ENCODE peak calls at places on chromosomes 12 and 14, in eight cellular contexts. W is GM12878, D is A549, G is HCT116, A is stomach, S is transverse colon, X is ovary, O is endothelial cell of umbilical vein. V is an unnamed sample.

GRCh38 chr14:103021817-103022668 is 35.3 kb downstream of the CDC42BPB start:
- DNase-seq in W (no peak), D (no peak), G (no peak), A (no peak), S (no peak), X (no peak), O (no peak), V (no peak)

GRCh38 chr12:116918464-116918863 is 7.7 kb downstream of the FBXW8 start:
- DNase-seq in W (no peak), D (no peak), G (no peak), A (no peak), S (no peak), X (no peak), O (no peak), V (no peak)

GRCh38 chr14:80468331-80469122 is 257.2 kb upstream of the DIO2 start:
- DNase-seq in W (no peak), D (no peak), G (no peak), A (no peak), S (no peak), X (no peak), O (no peak), V (no peak)

GRCh38 chr12:86122846-86123468 is 133.2 kb downstream of the MGAT4C start:
- DNase-seq in W (no peak), D (no peak), G (no peak), A (no peak), S (no peak), X (no peak), O (no peak), V (no peak)

GRCh38 chr14:104137297-104138097 is 890 bp upstream of the KIF26A start:
- DNase-seq in W (no peak), D (peak), G (no peak), A (peak), S (peak), X (peak), O (peak), V (peak)

GRCh38 chr12:131990980-131991305 is 41.2 kb downstream of the EP400 start:
- DNase-seq in W (no peak), D (no peak), G (no peak), A (no peak), S (no peak), X (no peak), O (no peak), V (no peak)

GRCh38 chr14:53110103-53110502 is 43.0 kb downstream of the DDHD1 start:
- DNase-seq in W (no peak), D (no peak), G (no peak), A (no peak), S (no peak), X (no peak), O (no peak), V (no peak)

GRCh38 chr12:113903381-113903863 is 62.7 kb downstream of the RBM19 start:
- DNase-seq in W (peak), D (no peak), G (no peak), A (no peak), S (no peak), X (no peak), O (no peak), V (no peak)

GRCh38 chr14:66099931-66100330 is 386.2 kb upstream of the CCDC196 start:
- DNase-seq in W (peak), D (no peak), G (no peak), A (no peak), S (no peak), X (no peak), O (no peak), V (no peak)

GRCh38 chr12:57389033-57389432 is 41.8 kb downstream of the R3HDM2 start:
- DNase-seq in W (no peak), D (peak), G (peak), A (no peak), S (no peak), X (no peak), O (peak), V (no peak)

GRCh38 chr12:108560321-108560721 is 652 bp downstream of the SART3 start:
- DNase-seq in W (no peak), D (no peak), G (no peak), A (no peak), S (no peak), X (no peak), O (peak), V (no peak)

DNA sequence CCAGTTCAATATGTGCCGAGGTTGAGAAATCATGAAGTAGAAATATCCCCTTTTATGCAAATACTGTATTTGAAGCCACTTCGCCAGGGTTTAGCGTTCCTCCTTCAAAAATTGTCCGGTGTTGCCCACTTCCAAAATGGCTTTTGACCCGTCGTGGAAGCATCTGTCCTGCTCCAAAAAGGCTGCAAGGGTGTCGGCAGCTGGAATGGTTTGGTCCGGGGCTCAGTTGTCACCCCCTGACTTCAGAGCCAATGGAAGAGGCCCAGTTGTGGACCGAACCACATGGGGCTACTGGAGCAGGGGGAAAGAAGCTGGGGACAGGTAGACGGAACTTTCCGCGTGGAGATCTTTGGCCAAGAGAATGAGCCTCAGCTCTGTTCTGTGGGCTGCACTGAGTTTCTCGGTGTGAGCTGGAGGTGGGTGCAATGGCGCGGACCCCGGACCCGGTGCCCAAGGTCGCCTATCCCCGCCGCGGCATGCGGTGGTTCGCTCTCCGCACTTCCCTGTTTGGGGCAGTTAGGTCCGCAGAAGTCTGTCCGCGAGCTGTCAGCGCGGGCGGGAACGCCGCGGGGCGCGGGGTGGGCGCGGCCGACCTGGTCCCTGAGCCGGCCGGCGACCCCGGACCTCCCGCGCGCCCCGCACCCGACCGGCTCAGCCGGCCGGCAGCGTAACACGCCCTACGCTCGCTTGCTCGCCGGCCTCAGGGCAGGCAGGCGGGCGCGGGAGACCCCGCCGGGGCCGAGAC is at the start of gene ANKRD13A:
- DNase-seq in W (peak), D (peak), G (peak), A (peak), S (peak), X (peak), O (peak), V (peak)
- TF ChIP-seq POLR2A in W (peak), D (peak), G (peak), A (no peak), S (peak), X (no peak), O (peak), V (peak)

DNA sequence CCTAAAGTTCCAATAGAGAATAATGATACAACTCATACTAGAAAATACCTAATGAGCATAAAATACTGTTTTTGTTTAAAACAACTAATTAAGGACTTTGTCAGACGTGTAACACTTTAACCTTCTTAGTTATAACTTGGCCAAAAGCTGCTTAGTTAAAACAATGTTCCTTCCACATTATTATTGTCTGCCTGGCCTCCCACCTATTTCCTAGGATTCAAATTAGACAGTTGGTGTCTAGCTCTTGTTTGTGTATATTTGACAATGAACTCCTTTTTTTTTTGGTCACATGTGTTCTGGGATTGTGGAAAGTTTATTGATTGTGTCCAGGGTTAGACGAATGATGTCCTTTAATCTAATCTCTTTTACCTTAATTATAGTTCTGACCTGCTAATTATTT is 67.6 kb upstream of the PSMA6 start:
- DNase-seq in W (no peak), D (no peak), G (no peak), A (no peak), S (no peak), X (no peak), O (peak), V (no peak)
- TF ChIP-seq CTCF in W (no peak), D (no peak), G (no peak), A (no peak), S (no peak), X (no peak), O (no peak), V (no peak)

DNA sequence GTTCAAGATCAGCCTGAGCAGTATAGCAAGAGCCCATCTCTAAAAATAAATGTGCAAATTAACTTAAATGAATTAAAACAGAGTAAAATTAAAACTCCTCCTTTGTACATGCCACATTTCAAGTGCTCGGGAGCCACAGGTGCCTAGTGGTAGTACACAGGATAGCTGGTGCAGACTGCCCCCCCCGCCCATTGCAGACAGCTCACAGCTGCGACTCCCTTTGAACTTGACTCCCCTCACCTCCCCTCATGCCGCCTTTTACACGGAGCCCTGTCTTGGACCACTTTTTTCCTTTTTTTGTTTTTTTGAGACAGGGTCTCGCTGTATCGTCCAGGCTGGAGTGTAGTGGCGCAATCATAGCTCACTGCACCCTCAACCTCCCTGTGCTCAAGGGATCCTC is 11.4 kb downstream of the SETD1B start:
- DNase-seq in W (no peak), D (no peak), G (no peak), A (no peak), S (no peak), X (no peak), O (no peak), V (no peak)
- TF ChIP-seq POLR2A in W (no peak), D (no peak), G (no peak), A (no peak), S (no peak), X (no peak), O (no peak), V (no peak)

DNA sequence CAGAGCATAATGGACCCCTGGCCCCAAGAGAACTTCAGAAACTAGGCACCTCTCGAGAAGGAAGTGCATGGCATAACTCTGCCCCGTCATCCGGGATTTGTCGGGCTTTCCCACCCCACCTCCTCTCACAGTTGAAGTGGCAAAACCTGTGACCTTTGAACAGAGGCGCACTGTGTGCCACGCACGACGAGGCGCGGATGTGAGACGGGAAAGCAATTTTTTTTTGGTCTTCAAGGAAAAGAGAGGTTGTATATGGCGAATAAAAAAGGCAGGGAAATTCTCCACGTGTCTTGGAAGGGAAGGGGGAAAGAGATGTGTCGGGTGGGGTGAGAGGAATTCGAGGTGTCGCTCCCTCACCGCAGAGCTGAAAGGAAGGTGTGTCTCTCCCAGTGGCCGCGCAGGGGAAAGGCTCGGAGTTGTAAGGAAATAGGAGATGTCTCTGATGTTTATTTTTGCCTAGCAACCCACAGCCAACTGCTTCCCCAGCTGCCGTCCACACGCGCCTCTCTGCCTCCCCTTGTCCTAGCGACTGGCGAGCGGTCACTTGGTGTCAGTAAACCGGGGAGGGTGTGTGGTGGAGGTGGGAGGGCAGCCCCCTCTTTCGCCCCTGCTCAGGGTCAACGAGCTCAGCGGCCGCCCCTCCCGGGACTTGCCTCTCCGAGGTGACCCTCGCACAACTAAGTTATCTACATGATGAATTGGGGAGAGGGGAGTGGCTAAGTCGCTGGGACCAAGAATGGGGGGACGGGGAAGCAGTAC is 819 bp upstream of the DYRK2 start:
- DNase-seq in W (no peak), D (peak), G (peak), A (peak), S (peak), X (peak), O (peak), V (peak)
- TF ChIP-seq CTCF in W (no peak), D (no peak), G (no peak), A (peak), S (peak), X (no peak), O (no peak), V (peak)

GRCh38 chr14:55026793-55027560 is at the start of the genes SOCS4 and WDHD1:
- DNase-seq in W (peak), D (peak), G (peak), A (peak), S (peak), X (peak), O (peak), V (peak)
- TF ChIP-seq POLR2A in W (peak), D (peak), G (peak), A (no peak), S (peak), X (peak), O (peak), V (peak)

GRCh38 chr14:24990773-24991172 is 59.2 kb downstream of the STXBP6 start:
- DNase-seq in W (no peak), D (no peak), G (no peak), A (no peak), S (no peak), X (no peak), O (no peak), V (no peak)
- TF ChIP-seq CTCF in W (no peak), D (no peak), G (no peak), A (no peak), S (no peak), X (no peak), O (no peak), V (no peak)

GRCh38 chr12:123389560-123390351 is 5.8 kb downstream of the KMT5A start:
- DNase-seq in W (no peak), D (peak), G (no peak), A (peak), S (peak), X (peak), O (peak), V (peak)

GRCh38 chr12:123387508-123388217 is 3.7 kb downstream of the KMT5A start:
- DNase-seq in W (no peak), D (no peak), G (no peak), A (no peak), S (no peak), X (no peak), O (peak), V (no peak)

GRCh38 chr12:123390415-123391093 is 6.6 kb downstream of the KMT5A start:
- DNase-seq in W (no peak), D (no peak), G (no peak), A (no peak), S (no peak), X (no peak), O (peak), V (no peak)

GRCh38 chr12:123388218-123388947 is 4.5 kb downstream of the KMT5A start:
- DNase-seq in W (peak), D (peak), G (no peak), A (peak), S (peak), X (peak), O (peak), V (peak)

GRCh38 chr12:123388948-123389559 is 5.1 kb downstream of the KMT5A start:
- DNase-seq in W (no peak), D (no peak), G (no peak), A (no peak), S (no peak), X (peak), O (no peak), V (no peak)
- TF ChIP-seq POLR2A in W (peak), D (peak), G (no peak), A (no peak), S (no peak), X (no peak), O (peak), V (peak)